ENCODE peak calls at places on chromosomes 4 and X, in five cellular contexts. C is astrocyte of the spinal cord, B is dorsolateral prefrontal cortex, M is thoracic aorta, R is SK-N-SH. Y is an unnamed sample.

GRCh38 chr4:53592128-53592527 is 842 bp upstream of the LNX1 start:
- DNase-seq in C (no peak), B (no peak), M (no peak), R (no peak), Y (peak)

GRCh38 chr4:110666030-110666429 is 43.2 kb upstream of the PITX2 start:
- DNase-seq in C (no peak), B (no peak), M (no peak), R (no peak), Y (no peak)

GRCh38 chr4:13492752-13493151 is 8.6 kb upstream of the RAB28 start:
- DNase-seq in C (no peak), B (no peak), M (no peak), R (no peak), Y (no peak)

GRCh38 chr4:140427919-140428471 is 547 bp upstream of the CLGN start:
- DNase-seq in C (no peak), B (no peak), M (no peak), R (no peak), Y (no peak)

GRCh38 chr4:153115322-153116100 is 88.7 kb upstream of the TRIM2 start:
- DNase-seq in C (peak), B (no peak), M (no peak), R (no peak), Y (peak)

GRCh38 chr4:68283714-68284113 is 38.2 kb upstream of the TMPRSS11B start:
- DNase-seq in C (no peak), B (no peak), M (no peak), R (no peak), Y (no peak)

GRCh38 chr4:43234626-43235025 is 342.1 kb downstream of the GRXCR1 start:
- DNase-seq in C (no peak), B (no peak), M (no peak), R (no peak), Y (no peak)

GRCh38 chr4:106893395-106893881 is 142.7 kb downstream of the DKK2 start:
- DNase-seq in C (no peak), B (no peak), M (no peak), R (no peak), Y (no peak)

DNA sequence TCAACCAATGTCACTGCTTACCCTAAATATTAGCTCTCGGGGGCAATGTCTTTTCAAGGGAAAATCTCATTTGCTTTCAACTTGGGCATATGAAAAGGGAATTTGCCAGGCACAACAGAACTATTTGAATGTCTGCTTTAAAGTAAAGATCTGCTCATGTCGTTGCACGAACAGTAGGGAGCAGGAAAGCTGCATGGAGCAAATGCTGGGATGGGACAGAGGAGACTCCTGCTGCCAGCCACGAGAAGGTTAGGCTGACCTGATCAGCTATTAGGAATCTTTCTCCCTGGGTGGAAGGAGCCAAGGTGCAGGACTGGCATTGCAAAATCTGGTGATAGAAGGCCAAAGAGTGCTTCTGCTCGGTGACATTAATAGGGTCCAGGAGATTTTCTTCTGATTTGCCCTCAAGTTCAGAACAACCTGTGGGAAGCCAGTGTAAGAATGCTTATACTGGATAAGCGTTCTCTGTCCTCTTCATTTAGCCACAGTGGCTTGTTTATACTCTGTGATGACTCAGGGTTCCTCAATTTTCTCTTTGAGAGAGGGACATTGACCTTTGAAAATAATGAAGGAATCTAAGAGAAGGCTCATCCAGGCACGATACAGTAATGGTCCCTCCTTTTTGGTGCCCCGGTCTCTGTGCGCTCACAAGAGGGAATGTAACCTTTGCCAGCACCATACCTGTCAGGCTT is 22.9 kb downstream of the FHL1 start:
- DNase-seq in C (peak), B (no peak), M (no peak), R (no peak), Y (peak)
- TF ChIP-seq CTCF in C (peak), B (no peak), M (peak), R (peak), Y (peak)

GRCh38 chr4:41232406-41232805 is 18.1 kb upstream of the APBB2 start:
- DNase-seq in C (no peak), B (no peak), M (no peak), R (no peak), Y (no peak)
- TF ChIP-seq CTCF in C (peak), B (no peak), M (no peak), R (no peak), Y (peak)

DNA sequence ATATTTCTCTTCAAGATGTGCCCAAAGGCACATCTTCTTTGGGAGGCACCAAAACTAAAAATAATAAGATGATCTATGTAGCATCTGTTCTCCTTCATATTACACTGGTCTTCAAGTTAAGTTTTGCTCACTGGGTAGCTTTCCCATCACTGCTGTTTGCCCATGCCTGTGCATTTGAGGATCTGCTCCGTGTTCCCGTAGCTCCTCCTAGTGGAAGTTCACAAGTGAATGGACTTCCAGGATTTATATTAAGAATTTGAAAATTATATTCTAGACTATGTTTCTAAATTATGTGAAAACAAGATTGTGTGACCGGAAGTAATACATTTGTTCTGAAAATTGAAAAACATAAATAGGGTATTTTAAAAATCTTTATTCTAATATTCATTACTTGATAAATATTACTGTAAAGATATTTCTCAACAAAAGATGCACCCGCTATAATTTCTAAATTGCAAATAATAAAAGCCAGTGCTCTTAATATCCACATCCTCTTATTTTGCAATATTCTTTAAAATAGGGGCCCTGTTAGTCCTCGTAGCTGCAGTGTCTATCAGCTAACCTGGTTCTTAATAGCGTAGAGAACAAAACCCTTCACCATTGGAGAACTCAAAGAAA is 147.7 kb downstream of the RBM46 start:
- DNase-seq in C (peak), B (no peak), M (no peak), R (peak), Y (peak)
- TF ChIP-seq CTCF in C (peak), B (peak), M (no peak), R (peak), Y (peak)

GRCh38 chr4:146343199-146343598 is 128.9 kb downstream of the REELD1 start:
- DNase-seq in C (no peak), B (no peak), M (no peak), R (no peak), Y (no peak)

GRCh38 chr4:146338512-146338911 is 124.2 kb downstream of the REELD1 start:
- DNase-seq in C (no peak), B (no peak), M (no peak), R (no peak), Y (peak)

GRCh38 chr4:146342600-146343192 is 128.4 kb downstream of the REELD1 start:
- DNase-seq in C (peak), B (no peak), M (no peak), R (peak), Y (peak)

GRCh38 chr4:146343776-146344175 is 129.4 kb downstream of the REELD1 start:
- DNase-seq in C (no peak), B (no peak), M (no peak), R (no peak), Y (no peak)

DNA sequence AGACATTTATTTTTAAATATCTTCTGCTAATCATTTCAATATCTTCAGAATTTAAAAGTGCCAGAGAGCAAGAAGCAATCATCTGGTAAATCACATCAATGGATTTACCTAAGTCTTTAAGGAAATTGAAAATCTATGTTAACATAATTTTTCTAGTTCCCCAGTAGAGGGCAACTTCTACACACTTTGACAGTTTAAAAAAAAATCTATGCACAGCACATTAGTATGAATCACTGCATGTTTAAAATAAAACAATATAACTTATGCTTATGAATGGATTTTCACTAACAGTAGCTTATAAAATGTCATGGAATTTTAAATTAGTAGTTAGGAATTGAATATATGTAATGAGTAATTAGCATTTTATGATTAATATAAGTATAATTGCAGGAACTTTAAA is 126.5 kb downstream of the REELD1 start:
- DNase-seq in C (peak), B (no peak), M (no peak), R (peak), Y (peak)
- TF ChIP-seq CTCF in C (peak), B (peak), M (peak), R (peak), Y (peak)